ENCODE peak calls at places on chromosomes 2 and 18, in seven cellular contexts. One of them, this sample, is unnamed.

GRCh38 chr2:205808493-205809121 is 126.3 kb downstream of the NRP2 start:
- DNase-seq in body of pancreas: no peak
- DNase-seq in progenitor cell of endocrine pancreas: no peak
- DNase-seq in mesothelial cell of epicardium: no peak
- DNase-seq in adrenal gland: no peak
- DNase-seq in natural killer cell: no peak
- DNase-seq in B cell: no peak
- DNase-seq in this sample: no peak

GRCh38 chr2:238848941-238849853 is 1.3 kb downstream of the TWIST2 start:
- DNase-seq in natural killer cell: no peak
- DNase-seq in body of pancreas: no peak
- DNase-seq in mesothelial cell of epicardium: no peak
- DNase-seq in progenitor cell of endocrine pancreas: no peak
- DNase-seq in B cell: no peak
- DNase-seq in adrenal gland: no peak
- DNase-seq in this sample: peak; percentile 28

GRCh38 chr2:161424179-161424763 is 8.2 kb downstream of the TBR1 start:
- DNase-seq in adrenal gland: no peak
- DNase-seq in B cell: peak; percentile 19
- DNase-seq in body of pancreas: no peak
- DNase-seq in natural killer cell: no peak
- DNase-seq in progenitor cell of endocrine pancreas: no peak
- DNase-seq in mesothelial cell of epicardium: no peak
- DNase-seq in this sample: no peak

GRCh38 chr2:120432976-120433815 is 87.3 kb downstream of the INHBB start:
- DNase-seq in progenitor cell of endocrine pancreas: no peak
- DNase-seq in B cell: no peak
- DNase-seq in body of pancreas: no peak
- DNase-seq in natural killer cell: no peak
- DNase-seq in adrenal gland: no peak
- DNase-seq in mesothelial cell of epicardium: no peak
- DNase-seq in this sample: no peak

GRCh38 chr2:14557111-14557510 is 75.4 kb upstream of the LRATD1 start:
- DNase-seq in progenitor cell of endocrine pancreas: no peak
- DNase-seq in natural killer cell: no peak
- DNase-seq in adrenal gland: no peak
- DNase-seq in mesothelial cell of epicardium: no peak
- DNase-seq in body of pancreas: no peak
- DNase-seq in B cell: no peak
- DNase-seq in this sample: no peak

GRCh38 chr2:101960903-101961286 is 30.9 kb upstream of the IL1R2 start:
- DNase-seq in natural killer cell: no peak
- DNase-seq in B cell: no peak
- DNase-seq in progenitor cell of endocrine pancreas: no peak
- DNase-seq in mesothelial cell of epicardium: no peak
- DNase-seq in adrenal gland: no peak
- DNase-seq in body of pancreas: no peak
- DNase-seq in this sample: no peak

GRCh38 chr2:215207791-215208367 is 69.5 kb upstream of the ABCA12 start:
- DNase-seq in body of pancreas: no peak
- DNase-seq in adrenal gland: no peak
- DNase-seq in B cell: no peak
- DNase-seq in mesothelial cell of epicardium: no peak
- DNase-seq in natural killer cell: no peak
- DNase-seq in progenitor cell of endocrine pancreas: no peak
- DNase-seq in this sample: no peak

GRCh38 chr2:167140767-167141166 is 252.5 kb downstream of the XIRP2 start:
- DNase-seq in body of pancreas: peak; percentile 15
- DNase-seq in mesothelial cell of epicardium: no peak
- DNase-seq in progenitor cell of endocrine pancreas: no peak
- DNase-seq in B cell: no peak
- DNase-seq in natural killer cell: no peak
- DNase-seq in adrenal gland: no peak
- DNase-seq in this sample: peak; percentile 98

GRCh38 chr2:24354899-24355298 is 5.4 kb downstream of the ITSN2 start:
- DNase-seq in natural killer cell: no peak
- DNase-seq in mesothelial cell of epicardium: no peak
- DNase-seq in progenitor cell of endocrine pancreas: no peak
- DNase-seq in adrenal gland: no peak
- DNase-seq in B cell: peak; percentile 30
- DNase-seq in body of pancreas: no peak
- DNase-seq in this sample: no peak

GRCh38 chr18:42719221-42719620 is 396.3 kb downstream of the RIT2 start:
- DNase-seq in adrenal gland: no peak
- DNase-seq in progenitor cell of endocrine pancreas: no peak
- DNase-seq in mesothelial cell of epicardium: no peak
- DNase-seq in body of pancreas: no peak
- DNase-seq in B cell: no peak
- DNase-seq in natural killer cell: no peak
- DNase-seq in this sample: no peak

GRCh38 chr18:75864816-75865215 is 437.3 kb upstream of the SMIM21 start:
- DNase-seq in body of pancreas: no peak
- DNase-seq in progenitor cell of endocrine pancreas: no peak
- DNase-seq in natural killer cell: no peak
- DNase-seq in adrenal gland: no peak
- DNase-seq in B cell: no peak
- DNase-seq in mesothelial cell of epicardium: no peak
- DNase-seq in this sample: no peak

GRCh38 chr18:76565238-76566173 is 70.5 kb upstream of the ZNF516 start:
- DNase-seq in adrenal gland: peak; percentile 92
- DNase-seq in natural killer cell: no peak
- DNase-seq in mesothelial cell of epicardium: peak; percentile 70
- DNase-seq in body of pancreas: peak; percentile 79
- DNase-seq in B cell: no peak
- DNase-seq in progenitor cell of endocrine pancreas: no peak
- DNase-seq in this sample: peak; percentile 92

GRCh38 chr2:219350215-219350937 is 17.8 kb upstream of the RESP18 start:
- DNase-seq in progenitor cell of endocrine pancreas: no peak
- DNase-seq in mesothelial cell of epicardium: no peak
- DNase-seq in adrenal gland: no peak
- DNase-seq in natural killer cell: no peak
- DNase-seq in body of pancreas: no peak
- DNase-seq in B cell: no peak
- DNase-seq in this sample: no peak

GRCh38 chr2:44189104-44189503 is 20.4 kb downstream of the PPM1B start:
- DNase-seq in adrenal gland: no peak
- DNase-seq in mesothelial cell of epicardium: no peak
- DNase-seq in B cell: peak; percentile 18
- DNase-seq in natural killer cell: no peak
- DNase-seq in progenitor cell of endocrine pancreas: no peak
- DNase-seq in body of pancreas: no peak
- DNase-seq in this sample: no peak

GRCh38 chr2:12666445-12666844 is 50.3 kb upstream of the TRIB2 start:
- DNase-seq in progenitor cell of endocrine pancreas: no peak
- DNase-seq in body of pancreas: no peak
- DNase-seq in adrenal gland: no peak
- DNase-seq in B cell: no peak
- DNase-seq in natural killer cell: no peak
- DNase-seq in mesothelial cell of epicardium: no peak
- DNase-seq in this sample: no peak

GRCh38 chr2:107303964-107304363 is 418.0 kb upstream of the ST6GAL2 start:
- DNase-seq in B cell: no peak
- DNase-seq in adrenal gland: no peak
- DNase-seq in mesothelial cell of epicardium: no peak
- DNase-seq in body of pancreas: no peak
- DNase-seq in progenitor cell of endocrine pancreas: no peak
- DNase-seq in natural killer cell: no peak
- DNase-seq in this sample: peak; percentile 7

GRCh38 chr2:219451626-219452360 is 17.1 kb downstream of the SPEG start:
- DNase-seq in B cell: no peak
- DNase-seq in progenitor cell of endocrine pancreas: no peak
- DNase-seq in adrenal gland: no peak
- DNase-seq in body of pancreas: peak; percentile 18
- DNase-seq in natural killer cell: no peak
- DNase-seq in mesothelial cell of epicardium: no peak
- DNase-seq in this sample: peak; percentile 30

GRCh38 chr2:145360129-145360780 is 840.3 kb upstream of the ZEB2 start:
- DNase-seq in B cell: no peak
- DNase-seq in progenitor cell of endocrine pancreas: no peak
- DNase-seq in adrenal gland: no peak
- DNase-seq in mesothelial cell of epicardium: no peak
- DNase-seq in natural killer cell: no peak
- DNase-seq in body of pancreas: no peak
- DNase-seq in this sample: no peak

GRCh38 chr2:79612999-79613398 is 100.1 kb downstream of the CTNNA2 start:
- DNase-seq in B cell: no peak
- DNase-seq in natural killer cell: no peak
- DNase-seq in progenitor cell of endocrine pancreas: no peak
- DNase-seq in adrenal gland: no peak
- DNase-seq in body of pancreas: no peak
- DNase-seq in mesothelial cell of epicardium: no peak
- DNase-seq in this sample: no peak

GRCh38 chr2:156581280-156581679 is 145.1 kb downstream of the GPD2 start:
- DNase-seq in body of pancreas: no peak
- DNase-seq in natural killer cell: no peak
- DNase-seq in progenitor cell of endocrine pancreas: no peak
- DNase-seq in adrenal gland: no peak
- DNase-seq in mesothelial cell of epicardium: no peak
- DNase-seq in B cell: no peak
- DNase-seq in this sample: no peak

GRCh38 chr2:66872926-66873714 is 438.2 kb downstream of the MEIS1 start:
- DNase-seq in progenitor cell of endocrine pancreas: no peak
- DNase-seq in natural killer cell: no peak
- DNase-seq in mesothelial cell of epicardium: no peak
- DNase-seq in adrenal gland: no peak
- DNase-seq in B cell: no peak
- DNase-seq in body of pancreas: peak; percentile 11
- DNase-seq in this sample: no peak

GRCh38 chr2:120892271-120892966 is 156.8 kb downstream of the GLI2 start:
- DNase-seq in natural killer cell: no peak
- DNase-seq in adrenal gland: no peak
- DNase-seq in body of pancreas: no peak
- DNase-seq in progenitor cell of endocrine pancreas: no peak
- DNase-seq in mesothelial cell of epicardium: no peak
- DNase-seq in B cell: no peak
- DNase-seq in this sample: no peak

GRCh38 chr2:218902427-218902826 is 21.8 kb downstream of the WNT10A start:
- DNase-seq in body of pancreas: no peak
- DNase-seq in mesothelial cell of epicardium: no peak
- DNase-seq in progenitor cell of endocrine pancreas: no peak
- DNase-seq in B cell: no peak
- DNase-seq in natural killer cell: no peak
- DNase-seq in adrenal gland: no peak
- DNase-seq in this sample: no peak

GRCh38 chr2:132415256-132416079 is 1.1 kb upstream of the GPR39 start:
- DNase-seq in mesothelial cell of epicardium: no peak
- DNase-seq in progenitor cell of endocrine pancreas: peak; percentile 19
- DNase-seq in body of pancreas: no peak
- DNase-seq in natural killer cell: no peak
- DNase-seq in adrenal gland: no peak
- DNase-seq in B cell: no peak
- DNase-seq in this sample: no peak

GRCh38 chr2:132420776-132421175 is 4.2 kb downstream of the GPR39 start:
- DNase-seq in body of pancreas: no peak
- DNase-seq in B cell: no peak
- DNase-seq in natural killer cell: no peak
- DNase-seq in adrenal gland: no peak
- DNase-seq in mesothelial cell of epicardium: no peak
- DNase-seq in progenitor cell of endocrine pancreas: no peak
- DNase-seq in this sample: no peak

GRCh38 chr2:132417430-132418035 is 928 bp downstream of the GPR39 start:
- DNase-seq in adrenal gland: no peak
- DNase-seq in B cell: no peak
- DNase-seq in natural killer cell: no peak
- DNase-seq in body of pancreas: peak; percentile 20
- DNase-seq in progenitor cell of endocrine pancreas: no peak
- DNase-seq in mesothelial cell of epicardium: no peak
- DNase-seq in this sample: no peak

GRCh38 chr2:132416080-132416911 is at the start of gene GPR39:
- DNase-seq in B cell: no peak
- DNase-seq in adrenal gland: peak; percentile 71
- DNase-seq in progenitor cell of endocrine pancreas: peak; percentile 86
- DNase-seq in mesothelial cell of epicardium: peak; percentile 71
- DNase-seq in natural killer cell: no peak
- DNase-seq in body of pancreas: peak; percentile 97
- DNase-seq in this sample: peak; percentile 93

DNA sequence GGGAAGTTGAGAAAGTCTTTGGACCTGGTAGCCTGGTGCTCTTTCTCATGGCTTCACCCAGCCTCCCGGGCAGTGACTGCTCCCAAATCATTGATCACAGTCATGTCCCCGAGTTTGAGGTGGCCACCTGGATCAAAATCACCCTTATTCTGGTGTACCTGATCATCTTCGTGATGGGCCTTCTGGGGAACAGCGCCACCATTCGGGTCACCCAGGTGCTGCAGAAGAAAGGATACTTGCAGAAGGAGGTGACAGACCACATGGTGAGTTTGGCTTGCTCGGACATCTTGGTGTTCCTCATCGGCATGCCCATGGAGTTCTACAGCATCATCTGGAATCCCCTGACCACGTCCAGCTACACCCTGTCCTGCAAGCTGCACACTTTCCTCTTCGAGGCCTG is 391 bp downstream of the GPR39 start:
- DNase-seq in adrenal gland: no peak
- DNase-seq in B cell: no peak
- DNase-seq in natural killer cell: no peak
- DNase-seq in progenitor cell of endocrine pancreas: no peak
- DNase-seq in body of pancreas: peak; percentile 31
- DNase-seq in mesothelial cell of epicardium: no peak
- DNase-seq in this sample: no peak
- TF ChIP-seq CTCF in adrenal gland: no peak
- TF ChIP-seq CTCF in B cell: no peak
- TF ChIP-seq CTCF in natural killer cell: no peak
- TF ChIP-seq CTCF in progenitor cell of endocrine pancreas: no peak
- TF ChIP-seq CTCF in body of pancreas: peak; percentile 11
- TF ChIP-seq CTCF in mesothelial cell of epicardium: no peak
- TF ChIP-seq CTCF in this sample: peak; percentile 27

DNA sequence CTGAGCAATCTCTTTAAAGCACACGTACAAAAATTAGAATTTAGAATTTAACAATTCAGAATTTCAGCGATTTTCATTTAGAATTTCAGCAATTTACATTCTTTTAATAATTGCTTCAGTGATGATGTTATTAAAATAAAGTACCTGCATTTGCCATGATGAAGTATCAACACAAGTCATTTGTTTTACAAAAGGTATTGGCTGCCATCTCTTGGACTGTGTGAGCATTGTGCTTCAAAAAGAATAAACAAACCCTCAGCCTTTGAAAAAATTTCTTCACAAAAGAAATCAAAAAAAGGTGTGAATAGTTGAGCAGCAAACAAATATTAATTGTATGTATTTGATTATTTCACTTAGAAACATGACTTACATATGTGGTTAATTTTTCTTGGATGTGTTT is 27.1 kb upstream of the ZC3H15 start:
- DNase-seq in mesothelial cell of epicardium: no peak
- DNase-seq in adrenal gland: no peak
- DNase-seq in B cell: no peak
- DNase-seq in natural killer cell: no peak
- DNase-seq in progenitor cell of endocrine pancreas: no peak
- DNase-seq in body of pancreas: no peak
- DNase-seq in this sample: peak; percentile 58
- TF ChIP-seq CTCF in mesothelial cell of epicardium: no peak
- TF ChIP-seq CTCF in adrenal gland: no peak
- TF ChIP-seq CTCF in B cell: peak; percentile 19
- TF ChIP-seq CTCF in natural killer cell: no peak
- TF ChIP-seq CTCF in progenitor cell of endocrine pancreas: peak; percentile 47
- TF ChIP-seq CTCF in body of pancreas: peak; percentile 32
- TF ChIP-seq CTCF in this sample: peak; percentile 50

GRCh38 chr2:116094196-116094595 is 1651.8 kb downstream of the DPP10 start:
- DNase-seq in B cell: no peak
- DNase-seq in mesothelial cell of epicardium: no peak
- DNase-seq in progenitor cell of endocrine pancreas: no peak
- DNase-seq in natural killer cell: no peak
- DNase-seq in body of pancreas: no peak
- DNase-seq in adrenal gland: no peak
- DNase-seq in this sample: no peak
- TF ChIP-seq CTCF in B cell: no peak
- TF ChIP-seq CTCF in mesothelial cell of epicardium: no peak
- TF ChIP-seq CTCF in progenitor cell of endocrine pancreas: peak; percentile 37
- TF ChIP-seq CTCF in natural killer cell: no peak
- TF ChIP-seq CTCF in body of pancreas: no peak
- TF ChIP-seq CTCF in adrenal gland: no peak
- TF ChIP-seq CTCF in this sample: no peak

GRCh38 chr2:153287109-153287801 is 191.3 kb downstream of the RPRM start:
- DNase-seq in natural killer cell: no peak
- DNase-seq in progenitor cell of endocrine pancreas: peak; percentile 39
- DNase-seq in B cell: no peak
- DNase-seq in adrenal gland: peak; percentile 24
- DNase-seq in mesothelial cell of epicardium: peak; percentile 48
- DNase-seq in body of pancreas: peak; percentile 36
- DNase-seq in this sample: no peak
- TF ChIP-seq CTCF in natural killer cell: no peak
- TF ChIP-seq CTCF in progenitor cell of endocrine pancreas: peak; percentile 69
- TF ChIP-seq CTCF in B cell: no peak
- TF ChIP-seq CTCF in adrenal gland: no peak
- TF ChIP-seq CTCF in mesothelial cell of epicardium: peak; percentile 33
- TF ChIP-seq CTCF in body of pancreas: no peak
- TF ChIP-seq CTCF in this sample: peak; percentile 5